ENCODE peak calls at places on chromosome 19, in ten cellular contexts. One of them, this sample, is unnamed.

GRCh38 chr19:53511933-53512374 is 26.0 kb upstream of the ZNF331 start:
- DNase-seq in stimulated activated CD8-positive, alpha-beta memory T cell treated with anti-CD3 and anti-CD28 coated beads, Interleukin-15, amount 100 ng/mL, for 48 hours: no peak
- DNase-seq in A172: peak
- DNase-seq in CD4-positive, alpha-beta memory T cell: no peak
- DNase-seq in KG1: peak
- DNase-seq in cardiac fibroblast: peak
- DNase-seq in AG04450: peak
- DNase-seq in activated B cell treated with CpG ODN at 0.5 μM for 24 hours: peak
- DNase-seq in D721Med: no peak
- DNase-seq in activated naive CD4-positive, alpha-beta T cell: peak
- DNase-seq in this sample: no peak

GRCh38 chr19:44903602-44904425 is 1.8 kb upstream of the APOE start:
- DNase-seq in D721Med: peak
- DNase-seq in cardiac fibroblast: peak
- DNase-seq in A172: peak
- DNase-seq in activated naive CD4-positive, alpha-beta T cell: peak
- DNase-seq in CD4-positive, alpha-beta memory T cell: peak
- DNase-seq in stimulated activated CD8-positive, alpha-beta memory T cell treated with anti-CD3 and anti-CD28 coated beads, Interleukin-15, amount 100 ng/mL, for 48 hours: peak
- DNase-seq in activated B cell treated with CpG ODN at 0.5 μM for 24 hours: peak
- DNase-seq in KG1: peak
- DNase-seq in AG04450: no peak
- DNase-seq in this sample: peak

GRCh38 chr19:54521860-54522513 is 19.4 kb downstream of the LAIR2 start:
- DNase-seq in AG04450: no peak
- DNase-seq in KG1: no peak
- DNase-seq in cardiac fibroblast: no peak
- DNase-seq in activated B cell treated with CpG ODN at 0.5 μM for 24 hours: no peak
- DNase-seq in A172: no peak
- DNase-seq in CD4-positive, alpha-beta memory T cell: no peak
- DNase-seq in D721Med: no peak
- DNase-seq in stimulated activated CD8-positive, alpha-beta memory T cell treated with anti-CD3 and anti-CD28 coated beads, Interleukin-15, amount 100 ng/mL, for 48 hours: no peak
- DNase-seq in activated naive CD4-positive, alpha-beta T cell: no peak
- DNase-seq in this sample: no peak

GRCh38 chr19:43310221-43310620 is 40.9 kb upstream of the PSG9 start:
- DNase-seq in A172: no peak
- DNase-seq in KG1: no peak
- DNase-seq in stimulated activated CD8-positive, alpha-beta memory T cell treated with anti-CD3 and anti-CD28 coated beads, Interleukin-15, amount 100 ng/mL, for 48 hours: no peak
- DNase-seq in D721Med: no peak
- DNase-seq in AG04450: no peak
- DNase-seq in activated B cell treated with CpG ODN at 0.5 μM for 24 hours: no peak
- DNase-seq in cardiac fibroblast: no peak
- DNase-seq in CD4-positive, alpha-beta memory T cell: no peak
- DNase-seq in activated naive CD4-positive, alpha-beta T cell: no peak
- DNase-seq in this sample: no peak

GRCh38 chr19:35757231-35757748 is 461 bp upstream of the HSPB6 start:
- DNase-seq in D721Med: no peak
- DNase-seq in activated B cell treated with CpG ODN at 0.5 μM for 24 hours: no peak
- DNase-seq in CD4-positive, alpha-beta memory T cell: no peak
- DNase-seq in cardiac fibroblast: peak
- DNase-seq in A172: peak
- DNase-seq in activated naive CD4-positive, alpha-beta T cell: no peak
- DNase-seq in AG04450: peak
- DNase-seq in stimulated activated CD8-positive, alpha-beta memory T cell treated with anti-CD3 and anti-CD28 coated beads, Interleukin-15, amount 100 ng/mL, for 48 hours: no peak
- DNase-seq in KG1: no peak
- DNase-seq in this sample: no peak

GRCh38 chr19:57473646-57474045 is 3.7 kb downstream of the ZNF772 start:
- DNase-seq in activated B cell treated with CpG ODN at 0.5 μM for 24 hours: no peak
- DNase-seq in activated naive CD4-positive, alpha-beta T cell: no peak
- DNase-seq in A172: no peak
- DNase-seq in CD4-positive, alpha-beta memory T cell: no peak
- DNase-seq in KG1: no peak
- DNase-seq in D721Med: no peak
- DNase-seq in cardiac fibroblast: peak
- DNase-seq in AG04450: no peak
- DNase-seq in stimulated activated CD8-positive, alpha-beta memory T cell treated with anti-CD3 and anti-CD28 coated beads, Interleukin-15, amount 100 ng/mL, for 48 hours: no peak
- DNase-seq in this sample: no peak

GRCh38 chr19:13189600-13189999 is 39.4 kb downstream of the IER2 start:
- DNase-seq in stimulated activated CD8-positive, alpha-beta memory T cell treated with anti-CD3 and anti-CD28 coated beads, Interleukin-15, amount 100 ng/mL, for 48 hours: no peak
- DNase-seq in activated naive CD4-positive, alpha-beta T cell: no peak
- DNase-seq in D721Med: peak
- DNase-seq in cardiac fibroblast: no peak
- DNase-seq in A172: no peak
- DNase-seq in AG04450: no peak
- DNase-seq in CD4-positive, alpha-beta memory T cell: no peak
- DNase-seq in activated B cell treated with CpG ODN at 0.5 μM for 24 hours: no peak
- DNase-seq in KG1: no peak
- DNase-seq in this sample: no peak

GRCh38 chr19:35585844-35586243 is at the start of gene PMIS2:
- DNase-seq in stimulated activated CD8-positive, alpha-beta memory T cell treated with anti-CD3 and anti-CD28 coated beads, Interleukin-15, amount 100 ng/mL, for 48 hours: peak
- DNase-seq in AG04450: no peak
- DNase-seq in activated naive CD4-positive, alpha-beta T cell: no peak
- DNase-seq in A172: peak
- DNase-seq in D721Med: no peak
- DNase-seq in CD4-positive, alpha-beta memory T cell: no peak
- DNase-seq in KG1: no peak
- DNase-seq in cardiac fibroblast: no peak
- DNase-seq in activated B cell treated with CpG ODN at 0.5 μM for 24 hours: no peak
- DNase-seq in this sample: peak

GRCh38 chr19:45403781-45404556 is 900 bp downstream of the PPP1R13L start:
- DNase-seq in KG1: peak
- DNase-seq in D721Med: no peak
- DNase-seq in CD4-positive, alpha-beta memory T cell: peak
- DNase-seq in AG04450: no peak
- DNase-seq in A172: peak
- DNase-seq in activated naive CD4-positive, alpha-beta T cell: peak
- DNase-seq in stimulated activated CD8-positive, alpha-beta memory T cell treated with anti-CD3 and anti-CD28 coated beads, Interleukin-15, amount 100 ng/mL, for 48 hours: peak
- DNase-seq in cardiac fibroblast: no peak
- DNase-seq in activated B cell treated with CpG ODN at 0.5 μM for 24 hours: peak
- DNase-seq in this sample: peak

GRCh38 chr19:38719761-38720558 is 24.3 kb downstream of the CAPN12 start:
- DNase-seq in A172: peak
- DNase-seq in activated B cell treated with CpG ODN at 0.5 μM for 24 hours: no peak
- DNase-seq in CD4-positive, alpha-beta memory T cell: no peak
- DNase-seq in stimulated activated CD8-positive, alpha-beta memory T cell treated with anti-CD3 and anti-CD28 coated beads, Interleukin-15, amount 100 ng/mL, for 48 hours: no peak
- DNase-seq in cardiac fibroblast: peak
- DNase-seq in KG1: no peak
- DNase-seq in AG04450: no peak
- DNase-seq in activated naive CD4-positive, alpha-beta T cell: no peak
- DNase-seq in D721Med: no peak
- DNase-seq in this sample: no peak

GRCh38 chr19:58571575-58571947 is 1.6 kb downstream of the MZF1 start:
- DNase-seq in cardiac fibroblast: no peak
- DNase-seq in D721Med: no peak
- DNase-seq in KG1: no peak
- DNase-seq in AG04450: no peak
- DNase-seq in CD4-positive, alpha-beta memory T cell: no peak
- DNase-seq in A172: no peak
- DNase-seq in activated B cell treated with CpG ODN at 0.5 μM for 24 hours: no peak
- DNase-seq in stimulated activated CD8-positive, alpha-beta memory T cell treated with anti-CD3 and anti-CD28 coated beads, Interleukin-15, amount 100 ng/mL, for 48 hours: no peak
- DNase-seq in activated naive CD4-positive, alpha-beta T cell: no peak
- DNase-seq in this sample: no peak

GRCh38 chr19:5345895-5346386 is 5.3 kb upstream of the PTPRS start:
- DNase-seq in D721Med: no peak
- DNase-seq in CD4-positive, alpha-beta memory T cell: no peak
- DNase-seq in KG1: no peak
- DNase-seq in AG04450: no peak
- DNase-seq in cardiac fibroblast: peak
- DNase-seq in activated naive CD4-positive, alpha-beta T cell: no peak
- DNase-seq in A172: peak
- DNase-seq in activated B cell treated with CpG ODN at 0.5 μM for 24 hours: no peak
- DNase-seq in stimulated activated CD8-positive, alpha-beta memory T cell treated with anti-CD3 and anti-CD28 coated beads, Interleukin-15, amount 100 ng/mL, for 48 hours: no peak
- DNase-seq in this sample: peak

GRCh38 chr19:3113100-3114017 is 19.2 kb downstream of the GNA11 start:
- DNase-seq in stimulated activated CD8-positive, alpha-beta memory T cell treated with anti-CD3 and anti-CD28 coated beads, Interleukin-15, amount 100 ng/mL, for 48 hours: no peak
- DNase-seq in D721Med: no peak
- DNase-seq in KG1: no peak
- DNase-seq in CD4-positive, alpha-beta memory T cell: no peak
- DNase-seq in A172: no peak
- DNase-seq in AG04450: no peak
- DNase-seq in activated B cell treated with CpG ODN at 0.5 μM for 24 hours: no peak
- DNase-seq in activated naive CD4-positive, alpha-beta T cell: no peak
- DNase-seq in cardiac fibroblast: no peak
- DNase-seq in this sample: no peak

GRCh38 chr19:48989701-48990291 is 3.3 kb downstream of the GYS1 start:
- DNase-seq in CD4-positive, alpha-beta memory T cell: no peak
- DNase-seq in stimulated activated CD8-positive, alpha-beta memory T cell treated with anti-CD3 and anti-CD28 coated beads, Interleukin-15, amount 100 ng/mL, for 48 hours: no peak
- DNase-seq in cardiac fibroblast: no peak
- DNase-seq in AG04450: no peak
- DNase-seq in activated B cell treated with CpG ODN at 0.5 μM for 24 hours: no peak
- DNase-seq in KG1: no peak
- DNase-seq in D721Med: no peak
- DNase-seq in activated naive CD4-positive, alpha-beta T cell: no peak
- DNase-seq in A172: no peak
- DNase-seq in this sample: no peak

GRCh38 chr19:41939861-41940442 is 11.7 kb upstream of the ERFL start:
- DNase-seq in activated naive CD4-positive, alpha-beta T cell: peak
- DNase-seq in AG04450: no peak
- DNase-seq in A172: no peak
- DNase-seq in stimulated activated CD8-positive, alpha-beta memory T cell treated with anti-CD3 and anti-CD28 coated beads, Interleukin-15, amount 100 ng/mL, for 48 hours: no peak
- DNase-seq in D721Med: peak
- DNase-seq in CD4-positive, alpha-beta memory T cell: peak
- DNase-seq in activated B cell treated with CpG ODN at 0.5 μM for 24 hours: peak
- DNase-seq in cardiac fibroblast: no peak
- DNase-seq in KG1: no peak
- DNase-seq in this sample: no peak

GRCh38 chr19:18832331-18833140 is 777 bp downstream of the UPF1 start:
- DNase-seq in stimulated activated CD8-positive, alpha-beta memory T cell treated with anti-CD3 and anti-CD28 coated beads, Interleukin-15, amount 100 ng/mL, for 48 hours: no peak
- DNase-seq in activated B cell treated with CpG ODN at 0.5 μM for 24 hours: no peak
- DNase-seq in D721Med: peak
- DNase-seq in cardiac fibroblast: peak
- DNase-seq in AG04450: no peak
- DNase-seq in activated naive CD4-positive, alpha-beta T cell: peak
- DNase-seq in A172: no peak
- DNase-seq in CD4-positive, alpha-beta memory T cell: no peak
- DNase-seq in KG1: no peak
- DNase-seq in this sample: peak

GRCh38 chr19:7931221-7932061 is 5.5 kb upstream of the CTXN1 start:
- DNase-seq in stimulated activated CD8-positive, alpha-beta memory T cell treated with anti-CD3 and anti-CD28 coated beads, Interleukin-15, amount 100 ng/mL, for 48 hours: no peak
- DNase-seq in cardiac fibroblast: no peak
- DNase-seq in D721Med: no peak
- DNase-seq in activated naive CD4-positive, alpha-beta T cell: no peak
- DNase-seq in activated B cell treated with CpG ODN at 0.5 μM for 24 hours: no peak
- DNase-seq in AG04450: no peak
- DNase-seq in KG1: no peak
- DNase-seq in CD4-positive, alpha-beta memory T cell: no peak
- DNase-seq in A172: no peak
- DNase-seq in this sample: no peak

GRCh38 chr19:38744906-38745305 is 632 bp upstream of the CAPN12 start:
- DNase-seq in cardiac fibroblast: no peak
- DNase-seq in activated B cell treated with CpG ODN at 0.5 μM for 24 hours: no peak
- DNase-seq in KG1: no peak
- DNase-seq in D721Med: no peak
- DNase-seq in stimulated activated CD8-positive, alpha-beta memory T cell treated with anti-CD3 and anti-CD28 coated beads, Interleukin-15, amount 100 ng/mL, for 48 hours: no peak
- DNase-seq in A172: no peak
- DNase-seq in activated naive CD4-positive, alpha-beta T cell: no peak
- DNase-seq in AG04450: no peak
- DNase-seq in CD4-positive, alpha-beta memory T cell: no peak
- DNase-seq in this sample: no peak

GRCh38 chr19:5148794-5149190 is 179.9 kb downstream of the KDM4B start:
- DNase-seq in stimulated activated CD8-positive, alpha-beta memory T cell treated with anti-CD3 and anti-CD28 coated beads, Interleukin-15, amount 100 ng/mL, for 48 hours: no peak
- DNase-seq in KG1: no peak
- DNase-seq in activated B cell treated with CpG ODN at 0.5 μM for 24 hours: no peak
- DNase-seq in AG04450: no peak
- DNase-seq in D721Med: no peak
- DNase-seq in A172: no peak
- DNase-seq in activated naive CD4-positive, alpha-beta T cell: no peak
- DNase-seq in CD4-positive, alpha-beta memory T cell: no peak
- DNase-seq in cardiac fibroblast: no peak
- DNase-seq in this sample: no peak

This sample was measured in Caki2.